ENCODE peak calls at places on chromosomes 2 and 18, in six cellular contexts. One of them, this sample, is unnamed. For H3K4me1, the result is how much of the 10 kb centered on the place peaks cover.

GRCh38 chr2:204321027-204321800 is 224.1 kb upstream of the PARD3B start:
- DNase-seq in left lung: no peak
- DNase-seq in esophagus squamous epithelium: no peak
- DNase-seq in HCT116: no peak
- DNase-seq in IMR-90: no peak
- DNase-seq in CD8-positive, alpha-beta T cell: no peak
- DNase-seq in this sample: no peak

GRCh38 chr18:23805898-23806297 is 116.6 kb downstream of the LAMA3 start:
- DNase-seq in HCT116: no peak
- DNase-seq in left lung: no peak
- DNase-seq in CD8-positive, alpha-beta T cell: no peak
- DNase-seq in esophagus squamous epithelium: no peak
- DNase-seq in IMR-90: peak
- DNase-seq in this sample: no peak

GRCh38 chr18:75208055-75208835 is 694 bp downstream of the PTGR3 start:
- DNase-seq in HCT116: no peak
- DNase-seq in esophagus squamous epithelium: no peak
- DNase-seq in left lung: peak
- DNase-seq in CD8-positive, alpha-beta T cell: peak
- DNase-seq in IMR-90: peak
- DNase-seq in this sample: no peak

GRCh38 chr2:165275932-165276331 is 36.7 kb downstream of the SCN2A start:
- DNase-seq in esophagus squamous epithelium: no peak
- DNase-seq in HCT116: no peak
- DNase-seq in IMR-90: no peak
- DNase-seq in CD8-positive, alpha-beta T cell: no peak
- DNase-seq in left lung: no peak
- DNase-seq in this sample: no peak

GRCh38 chr18:43563780-43564179 is 286.5 kb upstream of the SYT4 start:
- DNase-seq in left lung: no peak
- DNase-seq in CD8-positive, alpha-beta T cell: no peak
- DNase-seq in IMR-90: peak
- DNase-seq in esophagus squamous epithelium: no peak
- DNase-seq in HCT116: no peak
- DNase-seq in this sample: no peak

GRCh38 chr2:199680482-199680881 is 170.5 kb downstream of the FTCDNL1 start:
- DNase-seq in HCT116: no peak
- DNase-seq in esophagus squamous epithelium: no peak
- DNase-seq in left lung: no peak
- DNase-seq in IMR-90: no peak
- DNase-seq in CD8-positive, alpha-beta T cell: no peak
- DNase-seq in this sample: no peak

GRCh38 chr2:235859651-235860050 is 308.5 kb downstream of the GBX2 start:
- DNase-seq in CD8-positive, alpha-beta T cell: no peak
- DNase-seq in left lung: no peak
- DNase-seq in IMR-90: no peak
- DNase-seq in HCT116: no peak
- DNase-seq in esophagus squamous epithelium: no peak
- DNase-seq in this sample: no peak

GRCh38 chr2:119544075-119545031 is at the start of gene CFAP221:
- DNase-seq in HCT116: peak
- DNase-seq in CD8-positive, alpha-beta T cell: no peak
- DNase-seq in IMR-90: peak
- DNase-seq in esophagus squamous epithelium: no peak
- DNase-seq in left lung: peak
- DNase-seq in this sample: peak

GRCh38 chr2:151374426-151374825 is 17.0 kb downstream of the TNFAIP6 start:
- DNase-seq in HCT116: no peak
- DNase-seq in IMR-90: peak
- DNase-seq in CD8-positive, alpha-beta T cell: no peak
- DNase-seq in left lung: no peak
- DNase-seq in esophagus squamous epithelium: no peak
- DNase-seq in this sample: no peak

GRCh38 chr2:123061534-123061933 is 963.6 kb upstream of the CNTNAP5 start:
- DNase-seq in esophagus squamous epithelium: no peak
- DNase-seq in CD8-positive, alpha-beta T cell: no peak
- DNase-seq in HCT116: no peak
- DNase-seq in IMR-90: no peak
- DNase-seq in left lung: no peak
- DNase-seq in this sample: no peak

GRCh38 chr2:191014653-191015020 is 666 bp upstream of the STAT1 start:
- DNase-seq in esophagus squamous epithelium: no peak
- DNase-seq in left lung: no peak
- DNase-seq in IMR-90: no peak
- DNase-seq in CD8-positive, alpha-beta T cell: no peak
- DNase-seq in HCT116: no peak
- DNase-seq in this sample: no peak

GRCh38 chr2:9573013-9573708 is 17.5 kb upstream of the ADAM17 start:
- DNase-seq in CD8-positive, alpha-beta T cell: no peak
- DNase-seq in esophagus squamous epithelium: no peak
- DNase-seq in left lung: no peak
- DNase-seq in IMR-90: peak
- DNase-seq in HCT116: no peak
- DNase-seq in this sample: no peak

GRCh38 chr2:166651080-166651675 is 157.1 kb upstream of the SCN7A start:
- DNase-seq in esophagus squamous epithelium: no peak
- DNase-seq in HCT116: no peak
- DNase-seq in IMR-90: peak
- DNase-seq in left lung: no peak
- DNase-seq in CD8-positive, alpha-beta T cell: no peak
- DNase-seq in this sample: no peak

GRCh38 chr2:1598800-1599199 is 145.5 kb downstream of the PXDN start:
- DNase-seq in CD8-positive, alpha-beta T cell: no peak
- DNase-seq in esophagus squamous epithelium: no peak
- DNase-seq in HCT116: no peak
- DNase-seq in left lung: no peak
- DNase-seq in IMR-90: no peak
- DNase-seq in this sample: no peak

GRCh38 chr2:233426619-233427342 is 72.5 kb downstream of the DGKD start:
- DNase-seq in IMR-90: peak
- DNase-seq in HCT116: peak
- DNase-seq in left lung: no peak
- DNase-seq in esophagus squamous epithelium: no peak
- DNase-seq in CD8-positive, alpha-beta T cell: peak
- DNase-seq in this sample: no peak

GRCh38 chr2:122112633-122113032 is 357.2 kb downstream of the TSN start:
- DNase-seq in HCT116: no peak
- DNase-seq in CD8-positive, alpha-beta T cell: no peak
- DNase-seq in esophagus squamous epithelium: no peak
- DNase-seq in left lung: no peak
- DNase-seq in IMR-90: no peak
- DNase-seq in this sample: no peak

GRCh38 chr2:215961981-215962380 is 51.4 kb downstream of the MREG start:
- DNase-seq in HCT116: no peak
- DNase-seq in left lung: no peak
- DNase-seq in esophagus squamous epithelium: no peak
- DNase-seq in IMR-90: no peak
- DNase-seq in CD8-positive, alpha-beta T cell: no peak
- DNase-seq in this sample: no peak

GRCh38 chr2:161913865-161914264 is 160.2 kb downstream of the DPP4 start:
- DNase-seq in esophagus squamous epithelium: no peak
- DNase-seq in IMR-90: peak
- DNase-seq in CD8-positive, alpha-beta T cell: no peak
- DNase-seq in left lung: no peak
- DNase-seq in HCT116: peak
- DNase-seq in this sample: no peak

GRCh38 chr2:121483021-121483420 is 47.7 kb upstream of the RNU4ATAC start:
- DNase-seq in IMR-90: peak
- DNase-seq in CD8-positive, alpha-beta T cell: no peak
- DNase-seq in left lung: no peak
- DNase-seq in esophagus squamous epithelium: no peak
- DNase-seq in HCT116: no peak
- DNase-seq in this sample: no peak

GRCh38 chr2:127423476-127423840 is 5.2 kb downstream of the PROC start:
- DNase-seq in HCT116: no peak
- DNase-seq in left lung: no peak
- DNase-seq in CD8-positive, alpha-beta T cell: no peak
- DNase-seq in esophagus squamous epithelium: no peak
- DNase-seq in IMR-90: no peak
- DNase-seq in this sample: no peak

GRCh38 chr2:43609304-43609883 is 13.6 kb upstream of the THADA start:
- DNase-seq in left lung: no peak
- DNase-seq in HCT116: peak
- DNase-seq in IMR-90: peak
- DNase-seq in CD8-positive, alpha-beta T cell: no peak
- DNase-seq in esophagus squamous epithelium: no peak
- DNase-seq in this sample: no peak

GRCh38 chr18:44518091-44518490 is 162.6 kb upstream of the SETBP1 start:
- DNase-seq in esophagus squamous epithelium: no peak
- DNase-seq in left lung: no peak
- DNase-seq in HCT116: no peak
- DNase-seq in CD8-positive, alpha-beta T cell: no peak
- DNase-seq in IMR-90: no peak
- DNase-seq in this sample: no peak

GRCh38 chr18:25076980-25077780 is 274.8 kb downstream of the ZNF521 start:
- DNase-seq in HCT116: no peak
- DNase-seq in left lung: no peak
- DNase-seq in IMR-90: no peak
- DNase-seq in CD8-positive, alpha-beta T cell: no peak
- DNase-seq in esophagus squamous epithelium: no peak
- DNase-seq in this sample: no peak
- H3K4me1 ChIP-seq in HCT116: under half
- H3K4me1 ChIP-seq in left lung: under half
- H3K4me1 ChIP-seq in IMR-90: under half
- H3K4me1 ChIP-seq in CD8-positive, alpha-beta T cell: under half
- H3K4me1 ChIP-seq in esophagus squamous epithelium: under half
- H3K4me1 ChIP-seq in this sample: under half

GRCh38 chr2:116819355-116819754 is 995.1 kb upstream of the DDX18 start:
- DNase-seq in esophagus squamous epithelium: no peak
- DNase-seq in left lung: no peak
- DNase-seq in CD8-positive, alpha-beta T cell: no peak
- DNase-seq in HCT116: no peak
- DNase-seq in IMR-90: no peak
- DNase-seq in this sample: no peak
- TF ChIP-seq CTCF in esophagus squamous epithelium: no peak
- TF ChIP-seq CTCF in left lung: no peak
- TF ChIP-seq CTCF in CD8-positive, alpha-beta T cell: no peak
- TF ChIP-seq CTCF in HCT116: no peak
- TF ChIP-seq CTCF in IMR-90: no peak
- TF ChIP-seq CTCF in this sample: peak

GRCh38 chr2:12928197-12928596 is 211.5 kb downstream of the TRIB2 start:
- DNase-seq in HCT116: no peak
- DNase-seq in CD8-positive, alpha-beta T cell: no peak
- DNase-seq in esophagus squamous epithelium: no peak
- DNase-seq in left lung: no peak
- DNase-seq in IMR-90: peak
- DNase-seq in this sample: no peak

GRCh38 chr2:12929806-12930205 is 213.1 kb downstream of the TRIB2 start:
- DNase-seq in left lung: no peak
- DNase-seq in esophagus squamous epithelium: no peak
- DNase-seq in IMR-90: no peak
- DNase-seq in HCT116: no peak
- DNase-seq in CD8-positive, alpha-beta T cell: no peak
- DNase-seq in this sample: no peak

GRCh38 chr2:12931211-12931844 is 214.6 kb downstream of the TRIB2 start:
- DNase-seq in IMR-90: peak
- DNase-seq in esophagus squamous epithelium: no peak
- DNase-seq in left lung: no peak
- DNase-seq in HCT116: peak
- DNase-seq in CD8-positive, alpha-beta T cell: no peak
- DNase-seq in this sample: no peak

GRCh38 chr2:12930382-12930781 is 213.6 kb downstream of the TRIB2 start:
- DNase-seq in IMR-90: no peak
- DNase-seq in HCT116: no peak
- DNase-seq in CD8-positive, alpha-beta T cell: no peak
- DNase-seq in left lung: no peak
- DNase-seq in esophagus squamous epithelium: no peak
- DNase-seq in this sample: no peak

DNA sequence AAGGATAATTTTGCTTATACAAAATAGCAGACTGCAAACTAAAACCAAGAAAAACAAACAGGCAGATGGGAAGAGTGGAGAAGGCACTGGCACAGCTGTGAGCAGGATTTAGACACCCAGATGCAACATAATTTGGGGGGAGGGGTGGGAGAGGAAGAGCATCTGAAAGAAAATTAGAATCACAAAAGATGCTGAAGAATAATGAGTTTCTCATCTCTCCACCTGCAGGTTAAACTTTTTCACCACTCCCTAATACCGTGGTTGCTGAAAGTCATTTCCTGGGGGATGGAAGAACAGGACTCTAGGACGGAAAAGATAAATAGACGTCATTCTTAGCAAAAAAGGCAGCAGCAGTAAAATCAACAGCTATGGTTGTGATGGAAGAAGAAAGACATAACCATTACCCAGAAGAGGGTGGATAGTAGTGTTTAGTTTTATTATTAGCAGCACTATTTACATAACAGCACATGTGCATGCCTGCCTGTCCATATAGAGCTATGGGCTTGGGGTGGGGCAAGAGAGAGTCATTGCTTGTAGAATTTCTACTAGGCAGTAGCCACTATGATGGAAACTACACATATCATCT is 212.1 kb downstream of the TRIB2 start:
- DNase-seq in esophagus squamous epithelium: no peak
- DNase-seq in IMR-90: peak
- DNase-seq in HCT116: no peak
- DNase-seq in left lung: no peak
- DNase-seq in CD8-positive, alpha-beta T cell: no peak
- DNase-seq in this sample: no peak
- H3K4me1 ChIP-seq in esophagus squamous epithelium: under half
- H3K4me1 ChIP-seq in IMR-90: under half
- H3K4me1 ChIP-seq in HCT116: under half
- H3K4me1 ChIP-seq in left lung: under half
- H3K4me1 ChIP-seq in CD8-positive, alpha-beta T cell: under half
- H3K4me1 ChIP-seq in this sample: under half

GRCh38 chr2:202548240-202548639 is 86.5 kb upstream of the FAM117B start:
- DNase-seq in left lung: no peak
- DNase-seq in CD8-positive, alpha-beta T cell: no peak
- DNase-seq in HCT116: no peak
- DNase-seq in IMR-90: no peak
- DNase-seq in esophagus squamous epithelium: no peak
- DNase-seq in this sample: no peak

GRCh38 chr2:202542142-202542541 is 92.6 kb upstream of the FAM117B start:
- DNase-seq in IMR-90: no peak
- DNase-seq in CD8-positive, alpha-beta T cell: no peak
- DNase-seq in HCT116: no peak
- DNase-seq in esophagus squamous epithelium: no peak
- DNase-seq in left lung: no peak
- DNase-seq in this sample: no peak

GRCh38 chr2:202545931-202546330 is 88.8 kb upstream of the FAM117B start:
- DNase-seq in left lung: no peak
- DNase-seq in HCT116: no peak
- DNase-seq in esophagus squamous epithelium: no peak
- DNase-seq in IMR-90: no peak
- DNase-seq in CD8-positive, alpha-beta T cell: no peak
- DNase-seq in this sample: no peak

GRCh38 chr2:202541137-202541536 is 93.6 kb upstream of the FAM117B start:
- DNase-seq in IMR-90: no peak
- DNase-seq in esophagus squamous epithelium: no peak
- DNase-seq in CD8-positive, alpha-beta T cell: no peak
- DNase-seq in left lung: no peak
- DNase-seq in HCT116: no peak
- DNase-seq in this sample: no peak

DNA sequence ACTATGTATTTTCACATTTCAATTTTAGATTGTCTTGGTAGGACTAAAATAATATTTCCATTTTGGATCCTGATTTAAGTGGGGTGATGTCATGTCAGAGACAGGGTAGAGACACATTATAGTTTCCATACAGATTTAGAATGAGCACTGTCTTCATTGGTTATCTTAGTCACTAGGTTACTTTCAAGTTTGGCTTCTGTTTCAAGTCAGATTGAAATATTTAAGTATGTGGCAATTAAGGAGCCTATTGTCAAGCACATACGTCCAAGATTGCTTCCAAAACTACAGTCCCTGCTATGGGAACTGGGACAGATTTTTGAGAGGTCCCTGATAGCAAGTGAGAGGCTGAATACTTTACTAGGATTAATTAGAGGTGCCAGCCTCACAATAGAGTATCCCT is 89.2 kb upstream of the FAM117B start:
- DNase-seq in HCT116: no peak
- DNase-seq in left lung: no peak
- DNase-seq in IMR-90: peak
- DNase-seq in esophagus squamous epithelium: no peak
- DNase-seq in CD8-positive, alpha-beta T cell: no peak
- DNase-seq in this sample: no peak
- TF ChIP-seq CTCF in HCT116: no peak
- TF ChIP-seq CTCF in left lung: no peak
- TF ChIP-seq CTCF in IMR-90: no peak
- TF ChIP-seq CTCF in esophagus squamous epithelium: no peak
- TF ChIP-seq CTCF in CD8-positive, alpha-beta T cell: no peak
- TF ChIP-seq CTCF in this sample: no peak

This sample was measured in thoracic aorta.